ENCODE peak calls at places on chromosomes 11 and 22, in four cellular contexts. One of them, this sample, is unnamed.

GRCh38 chr22:47006869-47007268 is 244.4 kb downstream of the TBC1D22A start:
- DNase-seq in NCI-H1105 treated with DMSO at 0.1 percent for 48 hours: no peak
- DNase-seq in lung: no peak
- DNase-seq in mammary epithelial cell: no peak
- DNase-seq in this sample: no peak

GRCh38 chr11:47410404-47411264 is 2.2 kb downstream of the SLC39A13 start:
- DNase-seq in NCI-H1105 treated with DMSO at 0.1 percent for 48 hours: no peak
- DNase-seq in lung: no peak
- DNase-seq in mammary epithelial cell: no peak
- DNase-seq in this sample: no peak

GRCh38 chr22:41411021-41411851 is 29.5 kb downstream of the TEF start:
- DNase-seq in NCI-H1105 treated with DMSO at 0.1 percent for 48 hours: peak
- DNase-seq in lung: no peak
- DNase-seq in mammary epithelial cell: no peak
- DNase-seq in this sample: no peak

GRCh38 chr11:57643802-57644201 is 5.9 kb downstream of the YPEL4 start:
- DNase-seq in NCI-H1105 treated with DMSO at 0.1 percent for 48 hours: no peak
- DNase-seq in lung: no peak
- DNase-seq in mammary epithelial cell: no peak
- DNase-seq in this sample: no peak

GRCh38 chr11:64661146-64661545 is 61.9 kb downstream of the NRXN2 start:
- DNase-seq in NCI-H1105 treated with DMSO at 0.1 percent for 48 hours: no peak
- DNase-seq in lung: no peak
- DNase-seq in mammary epithelial cell: no peak
- DNase-seq in this sample: peak

GRCh38 chr11:74316772-74317505 is 5.5 kb upstream of the P4HA3 start:
- DNase-seq in NCI-H1105 treated with DMSO at 0.1 percent for 48 hours: no peak
- DNase-seq in lung: no peak
- DNase-seq in mammary epithelial cell: peak
- DNase-seq in this sample: no peak

GRCh38 chr22:39545310-39546063 is 12.9 kb upstream of the RPS19BP1 start:
- DNase-seq in NCI-H1105 treated with DMSO at 0.1 percent for 48 hours: no peak
- DNase-seq in lung: no peak
- DNase-seq in mammary epithelial cell: peak
- DNase-seq in this sample: peak

GRCh38 chr11:47848636-47849155 is 546 bp upstream of the NUP160 start:
- DNase-seq in NCI-H1105 treated with DMSO at 0.1 percent for 48 hours: no peak
- DNase-seq in lung: no peak
- DNase-seq in mammary epithelial cell: no peak
- DNase-seq in this sample: no peak

GRCh38 chr22:19870153-19871022 is 15.7 kb upstream of the GNB1L start:
- DNase-seq in NCI-H1105 treated with DMSO at 0.1 percent for 48 hours: no peak
- DNase-seq in lung: no peak
- DNase-seq in mammary epithelial cell: no peak
- DNase-seq in this sample: no peak

GRCh38 chr22:32686354-32686753 is 115.2 kb upstream of the TIMP3 start:
- DNase-seq in NCI-H1105 treated with DMSO at 0.1 percent for 48 hours: no peak
- DNase-seq in lung: no peak
- DNase-seq in mammary epithelial cell: no peak
- DNase-seq in this sample: no peak

GRCh38 chr11:657691-658126 is 20.6 kb downstream of the DRD4 start:
- DNase-seq in NCI-H1105 treated with DMSO at 0.1 percent for 48 hours: no peak
- DNase-seq in lung: no peak
- DNase-seq in mammary epithelial cell: no peak
- DNase-seq in this sample: no peak

GRCh38 chr11:72831521-72832300 is 17.5 kb downstream of the ATG16L2 start:
- DNase-seq in NCI-H1105 treated with DMSO at 0.1 percent for 48 hours: peak
- DNase-seq in lung: peak
- DNase-seq in mammary epithelial cell: peak
- DNase-seq in this sample: peak

GRCh38 chr11:63683133-63683991 is 2.1 kb downstream of the RTN3 start:
- DNase-seq in NCI-H1105 treated with DMSO at 0.1 percent for 48 hours: peak
- DNase-seq in lung: no peak
- DNase-seq in mammary epithelial cell: no peak
- DNase-seq in this sample: no peak

GRCh38 chr11:79101736-79102135 is 339.1 kb downstream of the TENM4 start:
- DNase-seq in NCI-H1105 treated with DMSO at 0.1 percent for 48 hours: peak
- DNase-seq in lung: no peak
- DNase-seq in mammary epithelial cell: no peak
- DNase-seq in this sample: no peak

GRCh38 chr11:19849107-19849789 is 136.6 kb downstream of the NAV2 start:
- DNase-seq in NCI-H1105 treated with DMSO at 0.1 percent for 48 hours: no peak
- DNase-seq in lung: no peak
- DNase-seq in mammary epithelial cell: no peak
- DNase-seq in this sample: no peak

GRCh38 chr11:13082588-13082987 is 73.5 kb downstream of the RASSF10 start:
- DNase-seq in NCI-H1105 treated with DMSO at 0.1 percent for 48 hours: no peak
- DNase-seq in lung: no peak
- DNase-seq in mammary epithelial cell: no peak
- DNase-seq in this sample: no peak

GRCh38 chr11:44016129-44016528 is 31.7 kb upstream of the ACCSL start:
- DNase-seq in NCI-H1105 treated with DMSO at 0.1 percent for 48 hours: no peak
- DNase-seq in lung: no peak
- DNase-seq in mammary epithelial cell: no peak
- DNase-seq in this sample: no peak

GRCh38 chr11:70397336-70397982 is 870 bp upstream of the CTTN start:
- DNase-seq in NCI-H1105 treated with DMSO at 0.1 percent for 48 hours: peak
- DNase-seq in lung: no peak
- DNase-seq in mammary epithelial cell: no peak
- DNase-seq in this sample: no peak

GRCh38 chr22:18104566-18104965 is 6.0 kb upstream of the TUBA8 start:
- DNase-seq in NCI-H1105 treated with DMSO at 0.1 percent for 48 hours: no peak
- DNase-seq in lung: no peak
- DNase-seq in mammary epithelial cell: no peak
- DNase-seq in this sample: no peak

GRCh38 chr11:68373810-68374501 is 61.6 kb downstream of the LRP5 start:
- DNase-seq in NCI-H1105 treated with DMSO at 0.1 percent for 48 hours: no peak
- DNase-seq in lung: no peak
- DNase-seq in mammary epithelial cell: no peak
- DNase-seq in this sample: no peak

GRCh38 chr11:41245704-41246398 is 213.6 kb downstream of the LRRC4C start:
- DNase-seq in NCI-H1105 treated with DMSO at 0.1 percent for 48 hours: no peak
- DNase-seq in lung: no peak
- DNase-seq in mammary epithelial cell: no peak
- DNase-seq in this sample: no peak

GRCh38 chr11:128508785-128509518 is 78.4 kb downstream of the ETS1 start:
- DNase-seq in NCI-H1105 treated with DMSO at 0.1 percent for 48 hours: no peak
- DNase-seq in lung: no peak
- DNase-seq in mammary epithelial cell: peak
- DNase-seq in this sample: peak

GRCh38 chr11:12160680-12161079 is 50.3 kb downstream of the MICAL2 start:
- DNase-seq in NCI-H1105 treated with DMSO at 0.1 percent for 48 hours: no peak
- DNase-seq in lung: no peak
- DNase-seq in mammary epithelial cell: no peak
- DNase-seq in this sample: no peak

This sample was measured in epithelial cell of esophagus.